ENCODE peak calls at places on chromosomes 6 and 20, in five cellular contexts. One of them, this sample, is unnamed.

GRCh38 chr6:43714311-43715055 is 26.9 kb upstream of the MRPS18A start:
- DNase-seq in IMR-90: peak; percentile 59
- DNase-seq in A549: no peak
- DNase-seq in neuronal stem cell: no peak
- DNase-seq in neural progenitor cell: peak; percentile 32
- DNase-seq in this sample: no peak

GRCh38 chr20:24837721-24838456 is 111.2 kb upstream of the CST7 start:
- DNase-seq in IMR-90: peak; percentile 50
- DNase-seq in neural progenitor cell: no peak
- DNase-seq in A549: no peak
- DNase-seq in neuronal stem cell: no peak
- DNase-seq in this sample: no peak

GRCh38 chr20:58113706-58114105 is 114.7 kb downstream of the ANKRD60 start:
- DNase-seq in IMR-90: no peak
- DNase-seq in neuronal stem cell: no peak
- DNase-seq in A549: no peak
- DNase-seq in neural progenitor cell: no peak
- DNase-seq in this sample: no peak

GRCh38 chr6:50198245-50198644 is 148.5 kb upstream of the DEFB112 start:
- DNase-seq in IMR-90: no peak
- DNase-seq in A549: no peak
- DNase-seq in neuronal stem cell: peak; percentile 38
- DNase-seq in neural progenitor cell: peak; percentile 81
- DNase-seq in this sample: no peak

GRCh38 chr20:36827541-36828279 is 48.2 kb upstream of the TLDC2 start:
- DNase-seq in neuronal stem cell: no peak
- DNase-seq in A549: no peak
- DNase-seq in IMR-90: no peak
- DNase-seq in neural progenitor cell: no peak
- DNase-seq in this sample: peak; percentile 85

GRCh38 chr6:116764961-116765841 is at the start of gene FAM162B:
- DNase-seq in neuronal stem cell: peak; percentile 40
- DNase-seq in IMR-90: peak; percentile 32
- DNase-seq in neural progenitor cell: peak; percentile 73
- DNase-seq in A549: no peak
- DNase-seq in this sample: no peak

GRCh38 chr20:17875106-17875980 is 93.3 kb downstream of the SNX5 start:
- DNase-seq in neural progenitor cell: no peak
- DNase-seq in A549: no peak
- DNase-seq in IMR-90: peak; percentile 55
- DNase-seq in neuronal stem cell: no peak
- DNase-seq in this sample: no peak

GRCh38 chr20:43188861-43189613 is 669 bp downstream of the PTPRT start:
- DNase-seq in A549: no peak
- DNase-seq in neuronal stem cell: no peak
- DNase-seq in IMR-90: no peak
- DNase-seq in neural progenitor cell: peak; percentile 38
- DNase-seq in this sample: no peak

GRCh38 chr20:59603727-59604608 is at the start of gene PHACTR3:
- DNase-seq in neuronal stem cell: peak; percentile 27
- DNase-seq in neural progenitor cell: peak; percentile 55
- DNase-seq in A549: no peak
- DNase-seq in IMR-90: no peak
- DNase-seq in this sample: no peak

GRCh38 chr6:37141291-37142046 is 28.5 kb upstream of the PIM1 start:
- DNase-seq in A549: no peak
- DNase-seq in neuronal stem cell: peak; percentile 75
- DNase-seq in neural progenitor cell: peak; percentile 85
- DNase-seq in IMR-90: peak; percentile 81
- DNase-seq in this sample: peak; percentile 39

GRCh38 chr20:5390719-5391118 is 74.0 kb upstream of the PROKR2 start:
- DNase-seq in neuronal stem cell: no peak
- DNase-seq in neural progenitor cell: no peak
- DNase-seq in A549: no peak
- DNase-seq in IMR-90: no peak
- DNase-seq in this sample: no peak

GRCh38 chr20:13220194-13220856 is 749 bp upstream of the ISM1 start:
- DNase-seq in neural progenitor cell: peak; percentile 76
- DNase-seq in neuronal stem cell: peak; percentile 46
- DNase-seq in A549: peak; percentile 55
- DNase-seq in IMR-90: peak; percentile 3
- DNase-seq in this sample: no peak

GRCh38 chr6:157323924-157324276 is 581 bp upstream of the TMEM242 start:
- DNase-seq in neural progenitor cell: peak; percentile 83
- DNase-seq in A549: peak; percentile 32
- DNase-seq in IMR-90: peak; percentile 81
- DNase-seq in neuronal stem cell: peak; percentile 68
- DNase-seq in this sample: peak; percentile 50

GRCh38 chr6:40425192-40425919 is 161.8 kb downstream of the LRFN2 start:
- DNase-seq in IMR-90: no peak
- DNase-seq in neuronal stem cell: no peak
- DNase-seq in neural progenitor cell: no peak
- DNase-seq in A549: no peak
- DNase-seq in this sample: no peak

GRCh38 chr20:3407426-3408250 is at the start of gene DNAAF9:
- DNase-seq in A549: peak; percentile 92
- DNase-seq in IMR-90: peak; percentile 59
- DNase-seq in neuronal stem cell: peak; percentile 68
- DNase-seq in neural progenitor cell: peak; percentile 88
- DNase-seq in this sample: peak; percentile 42

GRCh38 chr20:16378712-16379111 is 194.5 kb downstream of the KIF16B start:
- DNase-seq in neuronal stem cell: no peak
- DNase-seq in IMR-90: no peak
- DNase-seq in A549: no peak
- DNase-seq in neural progenitor cell: no peak
- DNase-seq in this sample: no peak

GRCh38 chr6:165300401-165300800 is 9.0 kb downstream of the C6orf118 start:
- DNase-seq in neuronal stem cell: no peak
- DNase-seq in neural progenitor cell: no peak
- DNase-seq in IMR-90: no peak
- DNase-seq in A549: no peak
- DNase-seq in this sample: no peak

GRCh38 chr20:57627972-57628650 is 7.9 kb upstream of the ZBP1 start:
- DNase-seq in A549: no peak
- DNase-seq in neural progenitor cell: no peak
- DNase-seq in neuronal stem cell: no peak
- DNase-seq in IMR-90: peak; percentile 41
- DNase-seq in this sample: peak; percentile 21

GRCh38 chr20:62359491-62360121 is 7.5 kb downstream of the LAMA5 start:
- DNase-seq in neural progenitor cell: no peak
- DNase-seq in IMR-90: no peak
- DNase-seq in A549: no peak
- DNase-seq in neuronal stem cell: no peak
- DNase-seq in this sample: no peak

GRCh38 chr6:540490-540889 is 116.4 kb downstream of the HUS1B start:
- DNase-seq in neural progenitor cell: no peak
- DNase-seq in neuronal stem cell: no peak
- DNase-seq in IMR-90: no peak
- DNase-seq in A549: no peak
- DNase-seq in this sample: no peak

GRCh38 chr6:38020593-38020992 is 201.1 kb downstream of the ZFAND3 start:
- DNase-seq in A549: no peak
- DNase-seq in IMR-90: no peak
- DNase-seq in neural progenitor cell: no peak
- DNase-seq in neuronal stem cell: no peak
- DNase-seq in this sample: no peak

GRCh38 chr6:108944707-108945685 is 96.8 kb downstream of the ARMC2 start:
- DNase-seq in neural progenitor cell: no peak
- DNase-seq in IMR-90: peak; percentile 93
- DNase-seq in neuronal stem cell: no peak
- DNase-seq in A549: no peak
- DNase-seq in this sample: no peak

GRCh38 chr6:151118453-151119123 is 121.2 kb upstream of the AKAP12 start:
- DNase-seq in IMR-90: no peak
- DNase-seq in neuronal stem cell: no peak
- DNase-seq in neural progenitor cell: no peak
- DNase-seq in A549: no peak
- DNase-seq in this sample: no peak

GRCh38 chr6:113120214-113120576 is 737.0 kb upstream of the MARCKS start:
- DNase-seq in neural progenitor cell: no peak
- DNase-seq in neuronal stem cell: no peak
- DNase-seq in IMR-90: peak; percentile 96
- DNase-seq in A549: no peak
- DNase-seq in this sample: no peak

GRCh38 chr6:31736026-31736767 is at the start of gene CLIC1:
- DNase-seq in IMR-90: peak; percentile 75
- DNase-seq in neuronal stem cell: peak; percentile 69
- DNase-seq in A549: peak; percentile 84
- DNase-seq in neural progenitor cell: peak; percentile 88
- DNase-seq in this sample: peak; percentile 67

GRCh38 chr20:52943185-52943841 is 28.8 kb upstream of the TSHZ2 start:
- DNase-seq in A549: no peak
- DNase-seq in neural progenitor cell: no peak
- DNase-seq in IMR-90: no peak
- DNase-seq in neuronal stem cell: no peak
- DNase-seq in this sample: no peak

GRCh38 chr6:89462503-89462902 is 29.6 kb downstream of the ANKRD6 start:
- DNase-seq in neuronal stem cell: no peak
- DNase-seq in neural progenitor cell: no peak
- DNase-seq in A549: no peak
- DNase-seq in IMR-90: no peak
- DNase-seq in this sample: no peak

GRCh38 chr20:63756648-63756991 is 17.0 kb downstream of the SLC2A4RG start:
- DNase-seq in IMR-90: no peak
- DNase-seq in neural progenitor cell: no peak
- DNase-seq in neuronal stem cell: no peak
- DNase-seq in A549: no peak
- DNase-seq in this sample: no peak

GRCh38 chr6:90574610-90575009 is 12.3 kb downstream of the MAP3K7 start:
- DNase-seq in neural progenitor cell: no peak
- DNase-seq in A549: no peak
- DNase-seq in IMR-90: peak; percentile 46
- DNase-seq in neuronal stem cell: no peak
- DNase-seq in this sample: no peak

GRCh38 chr6:131199568-131200272 is 64.5 kb downstream of the AKAP7 start:
- DNase-seq in IMR-90: peak; percentile 47
- DNase-seq in neuronal stem cell: peak; percentile 9
- DNase-seq in neural progenitor cell: peak; percentile 75
- DNase-seq in A549: no peak
- DNase-seq in this sample: peak; percentile 89

GRCh38 chr6:33778475-33779121 is 10.3 kb downstream of the LEMD2 start:
- DNase-seq in A549: no peak
- DNase-seq in IMR-90: no peak
- DNase-seq in neuronal stem cell: no peak
- DNase-seq in neural progenitor cell: peak; percentile 31
- DNase-seq in this sample: no peak

GRCh38 chr6:96939019-96939805 is 14.7 kb downstream of the KLHL32 start:
- DNase-seq in neuronal stem cell: no peak
- DNase-seq in IMR-90: peak; percentile 29
- DNase-seq in neural progenitor cell: no peak
- DNase-seq in A549: no peak
- DNase-seq in this sample: no peak

GRCh38 chr6:53979468-53980067 is 131.7 kb upstream of the MLIP start:
- DNase-seq in IMR-90: peak; percentile 61
- DNase-seq in A549: peak; percentile 11
- DNase-seq in neuronal stem cell: peak; percentile 41
- DNase-seq in neural progenitor cell: peak; percentile 60
- DNase-seq in this sample: peak; percentile 36

GRCh38 chr6:7919871-7920270 is 9.3 kb upstream of the TXNDC5 start:
- DNase-seq in neuronal stem cell: no peak
- DNase-seq in IMR-90: no peak
- DNase-seq in neural progenitor cell: no peak
- DNase-seq in A549: no peak
- DNase-seq in this sample: no peak
- H3K4me2 ChIP-seq in neuronal stem cell: no peak overlapping the region
- H3K4me2 ChIP-seq in IMR-90: no peak overlapping the region
- H3K4me2 ChIP-seq in neural progenitor cell: no peak overlapping the region
- H3K4me2 ChIP-seq in A549: no peak overlapping the region
- H3K4me2 ChIP-seq in this sample: no peak overlapping the region

DNA sequence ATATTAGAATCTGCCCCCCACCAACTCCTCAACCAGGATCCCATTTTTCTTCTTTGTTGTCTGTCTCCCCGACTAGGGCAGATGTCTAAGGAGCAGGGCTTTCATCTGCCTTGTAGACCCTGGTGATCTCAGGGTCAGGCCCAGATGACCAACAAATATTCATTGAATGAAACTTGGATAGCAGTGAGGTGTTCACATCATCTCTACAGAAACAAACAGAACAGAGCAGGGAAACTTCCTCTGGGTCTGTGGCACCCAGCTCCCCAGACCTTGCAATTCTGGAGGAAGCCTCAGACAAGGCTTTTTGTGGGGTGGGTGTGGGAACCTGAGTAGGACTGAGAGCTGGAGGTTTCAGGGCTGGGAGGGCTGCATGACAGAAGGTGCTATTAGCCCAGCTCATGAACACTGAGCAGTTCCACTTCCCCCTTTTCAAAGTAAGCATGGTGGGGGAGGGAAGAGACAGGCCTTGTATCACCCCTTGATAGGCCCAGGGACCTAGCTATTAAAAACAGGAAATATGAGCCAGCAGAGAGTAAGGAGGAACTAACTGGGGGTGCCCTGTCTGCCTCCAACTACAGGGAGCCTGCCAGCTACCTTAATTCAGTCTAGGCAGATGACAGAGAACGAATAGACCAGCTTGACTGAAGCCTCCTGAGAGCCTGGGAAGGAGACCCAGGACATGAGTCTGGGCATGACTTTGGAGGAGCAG is 37.3 kb upstream of the TOP1 start:
- DNase-seq in A549: no peak
- DNase-seq in IMR-90: no peak
- DNase-seq in neural progenitor cell: no peak
- DNase-seq in neuronal stem cell: no peak
- DNase-seq in this sample: peak; percentile 86
- H3K4me2 ChIP-seq in A549: no peak overlapping the region
- H3K4me2 ChIP-seq in IMR-90: no peak overlapping the region
- H3K4me2 ChIP-seq in neural progenitor cell: no peak overlapping the region
- H3K4me2 ChIP-seq in neuronal stem cell: no peak overlapping the region
- H3K4me2 ChIP-seq in this sample: peak overlapping the region; percentile 61

GRCh38 chr6:106318061-106318460 is 7.5 kb downstream of the ATG5 start:
- DNase-seq in IMR-90: no peak
- DNase-seq in neuronal stem cell: no peak
- DNase-seq in neural progenitor cell: no peak
- DNase-seq in A549: no peak
- DNase-seq in this sample: no peak
- H3K4me2 ChIP-seq in IMR-90: no peak overlapping the region
- H3K4me2 ChIP-seq in neuronal stem cell: no peak overlapping the region
- H3K4me2 ChIP-seq in neural progenitor cell: no peak overlapping the region
- H3K4me2 ChIP-seq in A549: no peak overlapping the region
- H3K4me2 ChIP-seq in this sample: no peak overlapping the region

GRCh38 chr6:133340557-133340956 is 99.4 kb downstream of the EYA4 start:
- DNase-seq in A549: peak; percentile 24
- DNase-seq in neuronal stem cell: no peak
- DNase-seq in IMR-90: peak; percentile 56
- DNase-seq in neural progenitor cell: no peak
- DNase-seq in this sample: no peak

GRCh38 chr6:133341607-133342158 is 100.5 kb downstream of the EYA4 start:
- DNase-seq in neuronal stem cell: no peak
- DNase-seq in neural progenitor cell: no peak
- DNase-seq in IMR-90: peak; percentile 93
- DNase-seq in A549: no peak
- DNase-seq in this sample: no peak

GRCh38 chr6:133339543-133340384 is 98.6 kb downstream of the EYA4 start:
- DNase-seq in IMR-90: no peak
- DNase-seq in neural progenitor cell: no peak
- DNase-seq in neuronal stem cell: no peak
- DNase-seq in A549: no peak
- DNase-seq in this sample: no peak

GRCh38 chr6:133333852-133334251 is 92.7 kb downstream of the EYA4 start:
- DNase-seq in A549: no peak
- DNase-seq in neural progenitor cell: no peak
- DNase-seq in neuronal stem cell: no peak
- DNase-seq in IMR-90: no peak
- DNase-seq in this sample: no peak

GRCh38 chr6:133337312-133337711 is 96.2 kb downstream of the EYA4 start:
- DNase-seq in neural progenitor cell: no peak
- DNase-seq in IMR-90: peak; percentile 86
- DNase-seq in neuronal stem cell: no peak
- DNase-seq in A549: no peak
- DNase-seq in this sample: no peak
- H3K4me2 ChIP-seq in neural progenitor cell: peak overlapping the region; percentile 36
- H3K4me2 ChIP-seq in IMR-90: no peak overlapping the region
- H3K4me2 ChIP-seq in neuronal stem cell: no peak overlapping the region
- H3K4me2 ChIP-seq in A549: peak overlapping the region; percentile 41
- H3K4me2 ChIP-seq in this sample: no peak overlapping the region